ENCODE peak calls at places on chromosomes 16 and 17, in eight cellular contexts. One of them, this sample, is unnamed.
A peak's percentile ranks its signal among the peaks of the same experiment; 100 is the strongest.

GRCh38 chr17:31695456-31696090 is 163.5 kb downstream of the COPRS start:
- DNase-seq in lower leg skin: no peak
- DNase-seq in uterus: no peak
- DNase-seq in AG10803: peak; percentile 46
- DNase-seq in left ventricle myocardium inferior: no peak
- DNase-seq in lower lobe of right lung: no peak
- DNase-seq in fibroblast of the aortic adventitia: peak; percentile 66
- DNase-seq in colonic mucosa: no peak
- DNase-seq in this sample: no peak

GRCh38 chr17:41360291-41360995 is 9.2 kb downstream of the KRT33B start:
- DNase-seq in lower leg skin: no peak
- DNase-seq in lower lobe of right lung: no peak
- DNase-seq in fibroblast of the aortic adventitia: peak; percentile 57
- DNase-seq in uterus: no peak
- DNase-seq in AG10803: peak; percentile 43
- DNase-seq in left ventricle myocardium inferior: no peak
- DNase-seq in colonic mucosa: no peak
- DNase-seq in this sample: peak; percentile 79

GRCh38 chr17:29565643-29566472 is 979 bp downstream of the ABHD15 start:
- DNase-seq in fibroblast of the aortic adventitia: no peak
- DNase-seq in lower leg skin: peak; percentile 91
- DNase-seq in AG10803: no peak
- DNase-seq in uterus: peak; percentile 22
- DNase-seq in left ventricle myocardium inferior: no peak
- DNase-seq in lower lobe of right lung: peak; percentile 74
- DNase-seq in colonic mucosa: peak; percentile 61
- DNase-seq in this sample: peak; percentile 49

GRCh38 chr17:32240745-32241144 is 24.9 kb upstream of the RHBDL3 start:
- DNase-seq in AG10803: no peak
- DNase-seq in colonic mucosa: no peak
- DNase-seq in left ventricle myocardium inferior: peak; percentile 62
- DNase-seq in fibroblast of the aortic adventitia: no peak
- DNase-seq in lower leg skin: peak; percentile 53
- DNase-seq in uterus: no peak
- DNase-seq in lower lobe of right lung: no peak
- DNase-seq in this sample: peak; percentile 15

GRCh38 chr17:33091271-33091670 is 99.6 kb downstream of the SPACA3 start:
- DNase-seq in AG10803: no peak
- DNase-seq in lower lobe of right lung: no peak
- DNase-seq in colonic mucosa: no peak
- DNase-seq in fibroblast of the aortic adventitia: no peak
- DNase-seq in uterus: no peak
- DNase-seq in left ventricle myocardium inferior: no peak
- DNase-seq in lower leg skin: no peak
- DNase-seq in this sample: peak; percentile 91

GRCh38 chr16:87728026-87728425 is 37.8 kb downstream of the KLHDC4 start:
- DNase-seq in lower lobe of right lung: no peak
- DNase-seq in left ventricle myocardium inferior: no peak
- DNase-seq in uterus: no peak
- DNase-seq in fibroblast of the aortic adventitia: no peak
- DNase-seq in lower leg skin: no peak
- DNase-seq in AG10803: no peak
- DNase-seq in colonic mucosa: no peak
- DNase-seq in this sample: no peak

GRCh38 chr17:49521521-49522185 is 26.6 kb downstream of the NGFR start:
- DNase-seq in AG10803: no peak
- DNase-seq in left ventricle myocardium inferior: no peak
- DNase-seq in lower lobe of right lung: no peak
- DNase-seq in colonic mucosa: no peak
- DNase-seq in uterus: peak; percentile 52
- DNase-seq in lower leg skin: peak; percentile 77
- DNase-seq in fibroblast of the aortic adventitia: peak; percentile 49
- DNase-seq in this sample: no peak

GRCh38 chr16:17229766-17230165 is 241.0 kb downstream of the XYLT1 start:
- DNase-seq in colonic mucosa: no peak
- DNase-seq in lower leg skin: no peak
- DNase-seq in fibroblast of the aortic adventitia: no peak
- DNase-seq in uterus: no peak
- DNase-seq in lower lobe of right lung: no peak
- DNase-seq in AG10803: peak; percentile 23
- DNase-seq in left ventricle myocardium inferior: no peak
- DNase-seq in this sample: no peak

GRCh38 chr17:79878346-79878745 is 39.1 kb upstream of the CBX4 start:
- DNase-seq in lower leg skin: no peak
- DNase-seq in AG10803: no peak
- DNase-seq in fibroblast of the aortic adventitia: no peak
- DNase-seq in left ventricle myocardium inferior: no peak
- DNase-seq in uterus: no peak
- DNase-seq in lower lobe of right lung: no peak
- DNase-seq in colonic mucosa: no peak
- DNase-seq in this sample: no peak

GRCh38 chr16:57791156-57791902 is 11.0 kb downstream of the KIFC3 start:
- DNase-seq in left ventricle myocardium inferior: peak; percentile 61
- DNase-seq in colonic mucosa: no peak
- DNase-seq in lower leg skin: no peak
- DNase-seq in fibroblast of the aortic adventitia: no peak
- DNase-seq in AG10803: no peak
- DNase-seq in lower lobe of right lung: no peak
- DNase-seq in uterus: no peak
- DNase-seq in this sample: no peak

GRCh38 chr17:81868674-81869220 is 2.4 kb downstream of the ARHGDIA start:
- DNase-seq in lower lobe of right lung: no peak
- DNase-seq in uterus: peak; percentile 75
- DNase-seq in AG10803: peak; percentile 88
- DNase-seq in colonic mucosa: no peak
- DNase-seq in fibroblast of the aortic adventitia: peak; percentile 80
- DNase-seq in lower leg skin: no peak
- DNase-seq in left ventricle myocardium inferior: no peak
- DNase-seq in this sample: peak; percentile 78

GRCh38 chr17:19730829-19731228 is 14.4 kb upstream of the SLC47A2 start:
- DNase-seq in left ventricle myocardium inferior: no peak
- DNase-seq in colonic mucosa: no peak
- DNase-seq in lower lobe of right lung: no peak
- DNase-seq in AG10803: no peak
- DNase-seq in uterus: no peak
- DNase-seq in lower leg skin: peak; percentile 88
- DNase-seq in fibroblast of the aortic adventitia: no peak
- DNase-seq in this sample: no peak

GRCh38 chr17:19720631-19721426 is 4.4 kb upstream of the SLC47A2 start:
- DNase-seq in AG10803: no peak
- DNase-seq in left ventricle myocardium inferior: no peak
- DNase-seq in fibroblast of the aortic adventitia: no peak
- DNase-seq in colonic mucosa: peak; percentile 80
- DNase-seq in uterus: no peak
- DNase-seq in lower leg skin: no peak
- DNase-seq in lower lobe of right lung: no peak
- DNase-seq in this sample: no peak

GRCh38 chr17:73394523-73395450 is 83.0 kb upstream of the CDC42EP4 start:
- DNase-seq in colonic mucosa: no peak
- DNase-seq in uterus: no peak
- DNase-seq in lower lobe of right lung: peak; percentile 34
- DNase-seq in lower leg skin: no peak
- DNase-seq in fibroblast of the aortic adventitia: no peak
- DNase-seq in left ventricle myocardium inferior: no peak
- DNase-seq in AG10803: no peak
- DNase-seq in this sample: no peak

GRCh38 chr16:89119661-89120141 is 26.0 kb downstream of the ACSF3 start:
- DNase-seq in lower leg skin: no peak
- DNase-seq in uterus: no peak
- DNase-seq in colonic mucosa: no peak
- DNase-seq in AG10803: no peak
- DNase-seq in fibroblast of the aortic adventitia: no peak
- DNase-seq in left ventricle myocardium inferior: peak; percentile 13
- DNase-seq in lower lobe of right lung: peak; percentile 41
- DNase-seq in this sample: no peak

GRCh38 chr17:17682293-17682736 is 1.1 kb downstream of the RAI1 start:
- DNase-seq in left ventricle myocardium inferior: peak; percentile 54
- DNase-seq in lower lobe of right lung: peak; percentile 80
- DNase-seq in uterus: peak; percentile 65
- DNase-seq in lower leg skin: peak; percentile 90
- DNase-seq in AG10803: peak; percentile 50
- DNase-seq in colonic mucosa: peak; percentile 51
- DNase-seq in fibroblast of the aortic adventitia: peak; percentile 28
- DNase-seq in this sample: no peak

GRCh38 chr16:80577485-80578280 is 36.9 kb downstream of the DYNLRB2 start:
- DNase-seq in left ventricle myocardium inferior: no peak
- DNase-seq in lower leg skin: peak; percentile 46
- DNase-seq in AG10803: no peak
- DNase-seq in lower lobe of right lung: no peak
- DNase-seq in colonic mucosa: no peak
- DNase-seq in uterus: no peak
- DNase-seq in fibroblast of the aortic adventitia: no peak
- DNase-seq in this sample: no peak

GRCh38 chr17:6343191-6343590 is 91.7 kb downstream of the AIPL1 start:
- DNase-seq in left ventricle myocardium inferior: no peak
- DNase-seq in colonic mucosa: no peak
- DNase-seq in fibroblast of the aortic adventitia: no peak
- DNase-seq in lower lobe of right lung: no peak
- DNase-seq in lower leg skin: peak; percentile 48
- DNase-seq in uterus: no peak
- DNase-seq in AG10803: no peak
- DNase-seq in this sample: no peak

GRCh38 chr17:2898255-2898926 is 102.2 kb downstream of the RAP1GAP2 start:
- DNase-seq in AG10803: no peak
- DNase-seq in lower lobe of right lung: no peak
- DNase-seq in uterus: no peak
- DNase-seq in lower leg skin: no peak
- DNase-seq in colonic mucosa: peak; percentile 60
- DNase-seq in fibroblast of the aortic adventitia: no peak
- DNase-seq in left ventricle myocardium inferior: no peak
- DNase-seq in this sample: no peak

DNA sequence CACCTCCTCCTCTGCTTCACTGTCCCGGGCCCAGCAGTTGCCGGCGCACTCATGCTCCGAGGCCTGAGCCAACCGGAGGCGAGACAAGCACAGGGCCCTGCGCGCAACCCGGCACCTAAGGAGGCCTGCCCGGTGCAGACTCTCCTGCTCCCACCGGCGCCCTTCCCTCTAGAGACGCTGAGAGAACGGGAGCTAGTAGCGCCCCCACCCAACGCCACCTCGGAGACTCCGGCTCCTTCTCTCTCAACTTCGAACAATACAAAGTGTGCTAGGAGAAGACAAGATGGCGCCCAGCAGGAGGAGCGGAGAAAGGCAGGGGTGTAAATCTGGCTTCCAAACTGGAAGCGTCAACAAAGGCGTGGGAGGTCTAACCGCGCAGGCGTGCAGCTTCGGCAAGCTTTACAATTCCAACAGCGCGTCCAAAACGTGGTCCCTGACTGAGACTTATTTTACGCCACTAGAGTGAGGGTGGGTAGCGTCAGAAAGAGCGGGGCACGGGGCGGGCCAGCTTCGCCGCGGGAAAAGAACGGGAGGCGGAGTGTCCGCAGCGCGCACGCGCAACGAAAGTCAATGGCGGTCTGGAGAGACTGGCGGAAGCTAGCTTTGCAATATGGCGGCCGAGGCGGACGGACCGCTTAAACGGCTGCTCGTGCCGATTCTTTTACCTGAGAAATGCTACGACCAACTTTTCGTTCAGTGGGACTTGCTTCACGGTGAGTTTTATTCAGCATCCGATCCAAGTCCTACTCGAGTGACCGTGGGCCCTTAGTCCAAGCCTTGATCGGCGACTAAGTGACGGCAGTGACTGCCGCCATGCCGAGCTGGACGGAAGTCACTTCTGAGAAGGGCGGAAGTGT is at the start of gene MPDU1:
- DNase-seq in AG10803: peak; percentile 96
- DNase-seq in lower leg skin: peak; percentile 99
- DNase-seq in left ventricle myocardium inferior: peak; percentile 96
- DNase-seq in fibroblast of the aortic adventitia: peak; percentile 98
- DNase-seq in lower lobe of right lung: peak; percentile 97
- DNase-seq in colonic mucosa: peak; percentile 96
- DNase-seq in uterus: peak; percentile 98
- DNase-seq in this sample: peak; percentile 96
- H3K4me3 ChIP-seq in AG10803: peak within 1 kb of the TSS; percentile 88
- H3K4me3 ChIP-seq in lower leg skin: peak within 1 kb of the TSS; percentile 31
- H3K4me3 ChIP-seq in left ventricle myocardium inferior: peak within 1 kb of the TSS; percentile 76
- H3K4me3 ChIP-seq in fibroblast of the aortic adventitia: peak within 1 kb of the TSS; percentile 93
- H3K4me3 ChIP-seq in lower lobe of right lung: peak within 1 kb of the TSS; percentile 78
- H3K4me3 ChIP-seq in colonic mucosa: peak within 1 kb of the TSS; percentile 46
- H3K4me3 ChIP-seq in uterus: peak within 1 kb of the TSS; percentile 66
- H3K4me3 ChIP-seq in this sample: peak within 1 kb of the TSS; percentile 93

GRCh38 chr17:68759343-68760140 is 158.4 kb upstream of the FAM20A start:
- DNase-seq in AG10803: peak; percentile 91
- DNase-seq in colonic mucosa: peak; percentile 90
- DNase-seq in lower leg skin: peak; percentile 97
- DNase-seq in lower lobe of right lung: peak; percentile 91
- DNase-seq in fibroblast of the aortic adventitia: peak; percentile 97
- DNase-seq in uterus: peak; percentile 92
- DNase-seq in left ventricle myocardium inferior: peak; percentile 85
- DNase-seq in this sample: peak; percentile 94
- TF ChIP-seq CTCF in AG10803: peak; percentile 99
- TF ChIP-seq CTCF in colonic mucosa: peak; percentile 73
- TF ChIP-seq CTCF in lower leg skin: peak; percentile 93
- TF ChIP-seq CTCF in lower lobe of right lung: peak; percentile 82
- TF ChIP-seq CTCF in fibroblast of the aortic adventitia: peak; percentile 97
- TF ChIP-seq CTCF in uterus: peak; percentile 92
- TF ChIP-seq CTCF in left ventricle myocardium inferior: peak; percentile 93
- TF ChIP-seq CTCF in this sample: peak; percentile 99

GRCh38 chr16:3007059-3007956 is 5.4 kb upstream of the CLDN9 start:
- DNase-seq in lower lobe of right lung: no peak
- DNase-seq in lower leg skin: no peak
- DNase-seq in uterus: no peak
- DNase-seq in left ventricle myocardium inferior: no peak
- DNase-seq in fibroblast of the aortic adventitia: no peak
- DNase-seq in colonic mucosa: peak; percentile 86
- DNase-seq in AG10803: no peak
- DNase-seq in this sample: no peak
- H3K4me3 ChIP-seq in lower lobe of right lung: peak overlapping the region; percentile 15
- H3K4me3 ChIP-seq in lower leg skin: no peak overlapping the region
- H3K4me3 ChIP-seq in uterus: no peak overlapping the region
- H3K4me3 ChIP-seq in left ventricle myocardium inferior: no peak overlapping the region
- H3K4me3 ChIP-seq in fibroblast of the aortic adventitia: no peak overlapping the region
- H3K4me3 ChIP-seq in colonic mucosa: no peak overlapping the region
- H3K4me3 ChIP-seq in AG10803: no peak overlapping the region
- H3K4me3 ChIP-seq in this sample: no peak overlapping the region

DNA sequence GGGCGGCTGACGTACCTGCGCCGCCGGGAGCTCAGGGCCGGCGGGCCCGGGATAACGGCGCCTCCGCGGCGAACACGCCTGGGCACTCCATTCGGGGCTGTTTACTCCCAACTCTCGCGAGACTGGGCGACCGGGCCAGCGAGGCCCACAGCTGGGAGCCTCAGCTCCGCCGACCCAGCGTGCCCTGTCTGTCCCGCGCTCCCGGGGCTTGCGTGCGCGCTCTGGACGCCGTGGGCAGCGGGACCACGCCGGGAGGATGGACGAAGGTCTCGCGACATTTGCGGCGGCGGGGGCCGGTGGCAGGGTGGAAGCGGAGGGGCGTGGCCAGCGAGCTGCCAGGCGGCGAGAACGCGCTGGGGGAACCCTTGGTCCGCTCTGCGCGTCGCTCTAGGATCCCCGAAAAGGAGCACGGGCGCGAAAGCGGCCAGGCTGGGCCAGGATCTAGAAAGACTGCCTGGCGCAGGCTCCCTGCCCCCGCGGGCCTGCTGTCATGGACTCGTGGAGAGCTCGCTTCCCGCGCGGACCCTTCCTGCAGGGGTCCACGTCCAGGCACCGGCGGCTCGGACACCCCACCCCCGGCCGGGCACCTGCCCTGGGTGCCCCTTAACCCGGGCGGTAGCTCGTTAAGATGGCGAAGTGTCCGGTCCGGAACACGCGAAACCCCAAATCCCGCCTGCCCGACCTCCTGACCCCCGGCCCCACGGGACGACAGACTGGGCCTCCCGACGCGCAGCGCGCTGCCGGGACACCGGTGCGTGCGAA is at the start of gene MBTPS1:
- DNase-seq in fibroblast of the aortic adventitia: peak; percentile 96
- DNase-seq in AG10803: peak; percentile 98
- DNase-seq in left ventricle myocardium inferior: peak; percentile 99
- DNase-seq in uterus: peak; percentile 99
- DNase-seq in lower lobe of right lung: peak; percentile 99
- DNase-seq in colonic mucosa: peak; percentile 98
- DNase-seq in lower leg skin: peak; percentile 100
- DNase-seq in this sample: peak; percentile 98
- TF ChIP-seq CTCF in fibroblast of the aortic adventitia: no peak
- TF ChIP-seq CTCF in AG10803: no peak
- TF ChIP-seq CTCF in left ventricle myocardium inferior: peak; percentile 1
- TF ChIP-seq CTCF in uterus: peak; percentile 17
- TF ChIP-seq CTCF in lower lobe of right lung: no peak
- TF ChIP-seq CTCF in colonic mucosa: no peak
- TF ChIP-seq CTCF in lower leg skin: no peak
- TF ChIP-seq CTCF in this sample: no peak

This sample was measured in epithelial cell of esophagus.